ENCODE peak calls at places on chromosomes 16 and 17, in five cellular contexts. One of them, this sample, is unnamed.

GRCh38 chr17:282912-283882 is 69.4 kb downstream of the RPH3AL start:
- DNase-seq in foreskin keratinocyte: no peak
- DNase-seq in WERI-Rb-1: no peak
- DNase-seq in epithelial cell of esophagus: no peak
- DNase-seq in lung: no peak
- DNase-seq in this sample: no peak

GRCh38 chr16:48531011-48531962 is 78.7 kb downstream of the N4BP1 start:
- DNase-seq in foreskin keratinocyte: no peak
- DNase-seq in epithelial cell of esophagus: no peak
- DNase-seq in WERI-Rb-1: no peak
- DNase-seq in lung: no peak
- DNase-seq in this sample: peak; percentile 10

GRCh38 chr17:62456016-62456415 is 22.6 kb upstream of the TLK2 start:
- DNase-seq in WERI-Rb-1: no peak
- DNase-seq in foreskin keratinocyte: no peak
- DNase-seq in epithelial cell of esophagus: no peak
- DNase-seq in lung: no peak
- DNase-seq in this sample: no peak

GRCh38 chr17:53191878-53192277 is 630.8 kb upstream of the KIF2B start:
- DNase-seq in lung: no peak
- DNase-seq in epithelial cell of esophagus: no peak
- DNase-seq in WERI-Rb-1: no peak
- DNase-seq in foreskin keratinocyte: peak; percentile 2
- DNase-seq in this sample: no peak

GRCh38 chr16:1674751-1675664 is 3.1 kb upstream of the JPT2 start:
- DNase-seq in WERI-Rb-1: no peak
- DNase-seq in epithelial cell of esophagus: peak; percentile 70
- DNase-seq in foreskin keratinocyte: peak; percentile 67
- DNase-seq in lung: no peak
- DNase-seq in this sample: no peak

GRCh38 chr16:4489030-4489429 is 12.8 kb downstream of the HMOX2 start:
- DNase-seq in WERI-Rb-1: no peak
- DNase-seq in foreskin keratinocyte: peak; percentile 85
- DNase-seq in lung: no peak
- DNase-seq in epithelial cell of esophagus: peak; percentile 73
- DNase-seq in this sample: no peak

GRCh38 chr17:66747561-66748275 is 87.2 kb upstream of the CACNG5 start:
- DNase-seq in epithelial cell of esophagus: peak; percentile 62
- DNase-seq in foreskin keratinocyte: peak; percentile 50
- DNase-seq in lung: no peak
- DNase-seq in WERI-Rb-1: peak; percentile 75
- DNase-seq in this sample: no peak

GRCh38 chr16:4733747-4734062 is 366 bp downstream of the ANKS3 start:
- DNase-seq in WERI-Rb-1: peak; percentile 33
- DNase-seq in epithelial cell of esophagus: peak; percentile 6
- DNase-seq in foreskin keratinocyte: no peak
- DNase-seq in lung: no peak
- DNase-seq in this sample: no peak

GRCh38 chr16:3656491-3657468 is 2.3 kb downstream of the DNASE1 start:
- DNase-seq in lung: no peak
- DNase-seq in WERI-Rb-1: no peak
- DNase-seq in foreskin keratinocyte: no peak
- DNase-seq in epithelial cell of esophagus: no peak
- DNase-seq in this sample: no peak

GRCh38 chr16:58022601-58023371 is 2.8 kb upstream of the MMP15 start:
- DNase-seq in foreskin keratinocyte: peak; percentile 52
- DNase-seq in epithelial cell of esophagus: peak; percentile 75
- DNase-seq in lung: peak; percentile 78
- DNase-seq in WERI-Rb-1: no peak
- DNase-seq in this sample: no peak

GRCh38 chr17:77914440-77915254 is 43.9 kb upstream of the TNRC6C start:
- DNase-seq in epithelial cell of esophagus: no peak
- DNase-seq in WERI-Rb-1: no peak
- DNase-seq in lung: no peak
- DNase-seq in foreskin keratinocyte: no peak
- DNase-seq in this sample: no peak
- TF ChIP-seq CTCF in epithelial cell of esophagus: no peak
- TF ChIP-seq CTCF in WERI-Rb-1: peak; percentile 59
- TF ChIP-seq CTCF in lung: no peak
- TF ChIP-seq CTCF in foreskin keratinocyte: peak; percentile 38
- TF ChIP-seq CTCF in this sample: no peak

DNA sequence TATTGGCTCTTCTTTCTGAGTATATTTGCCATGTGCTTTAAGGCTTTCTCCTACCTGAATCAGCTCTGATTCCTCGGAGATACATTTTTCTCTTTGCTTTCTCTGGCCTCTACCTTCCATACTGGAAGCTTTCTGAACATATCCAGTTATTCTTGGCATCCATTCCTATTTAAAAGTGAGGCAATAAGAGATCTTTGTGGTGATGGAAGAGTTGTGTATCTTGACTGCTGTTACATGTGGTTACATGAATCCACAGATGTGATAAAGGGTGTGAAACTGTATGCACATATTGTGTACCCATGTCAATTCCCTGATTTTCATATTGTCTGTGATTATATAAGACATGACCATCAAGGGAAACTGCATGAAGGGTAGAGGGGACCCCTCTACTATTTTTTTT is 24.4 kb downstream of the UBE2O start:
- DNase-seq in foreskin keratinocyte: no peak
- DNase-seq in lung: no peak
- DNase-seq in WERI-Rb-1: no peak
- DNase-seq in epithelial cell of esophagus: no peak
- DNase-seq in this sample: no peak
- TF ChIP-seq CTCF in foreskin keratinocyte: no peak
- TF ChIP-seq CTCF in lung: no peak
- TF ChIP-seq CTCF in WERI-Rb-1: no peak
- TF ChIP-seq CTCF in epithelial cell of esophagus: no peak
- TF ChIP-seq CTCF in this sample: no peak

GRCh38 chr17:7328840-7329359 is at the start of gene NEURL4:
- DNase-seq in WERI-Rb-1: peak; percentile 40
- DNase-seq in epithelial cell of esophagus: peak; percentile 43
- DNase-seq in foreskin keratinocyte: peak; percentile 11
- DNase-seq in lung: no peak
- DNase-seq in this sample: no peak
- TF ChIP-seq CTCF in WERI-Rb-1: no peak
- TF ChIP-seq CTCF in epithelial cell of esophagus: no peak
- TF ChIP-seq CTCF in foreskin keratinocyte: peak; percentile 20
- TF ChIP-seq CTCF in lung: no peak
- TF ChIP-seq CTCF in this sample: no peak

GRCh38 chr16:23877107-23878070 is 41.6 kb downstream of the PRKCB start:
- DNase-seq in foreskin keratinocyte: no peak
- DNase-seq in WERI-Rb-1: no peak
- DNase-seq in epithelial cell of esophagus: no peak
- DNase-seq in lung: no peak
- DNase-seq in this sample: peak; percentile 17
- TF ChIP-seq CTCF in foreskin keratinocyte: no peak
- TF ChIP-seq CTCF in WERI-Rb-1: peak; percentile 14
- TF ChIP-seq CTCF in epithelial cell of esophagus: no peak
- TF ChIP-seq CTCF in lung: no peak
- TF ChIP-seq CTCF in this sample: peak; percentile 38

GRCh38 chr17:79993390-79994221 is 42.1 kb downstream of the TBC1D16 start:
- DNase-seq in lung: peak; percentile 80
- DNase-seq in epithelial cell of esophagus: peak; percentile 96
- DNase-seq in foreskin keratinocyte: peak; percentile 72
- DNase-seq in WERI-Rb-1: peak; percentile 64
- DNase-seq in this sample: peak; percentile 51
- TF ChIP-seq CTCF in lung: no peak
- TF ChIP-seq CTCF in epithelial cell of esophagus: no peak
- TF ChIP-seq CTCF in foreskin keratinocyte: no peak
- TF ChIP-seq CTCF in WERI-Rb-1: no peak
- TF ChIP-seq CTCF in this sample: no peak

GRCh38 chr16:83715217-83715920 is 92.4 kb upstream of the HSBP1 start:
- DNase-seq in epithelial cell of esophagus: no peak
- DNase-seq in lung: peak; percentile 60
- DNase-seq in foreskin keratinocyte: no peak
- DNase-seq in WERI-Rb-1: peak; percentile 25
- DNase-seq in this sample: no peak

GRCh38 chr16:83717308-83717707 is 90.5 kb upstream of the HSBP1 start:
- DNase-seq in lung: no peak
- DNase-seq in WERI-Rb-1: peak; percentile 8
- DNase-seq in epithelial cell of esophagus: no peak
- DNase-seq in foreskin keratinocyte: no peak
- DNase-seq in this sample: no peak

GRCh38 chr16:83717814-83718213 is 90.0 kb upstream of the HSBP1 start:
- DNase-seq in foreskin keratinocyte: no peak
- DNase-seq in lung: no peak
- DNase-seq in WERI-Rb-1: no peak
- DNase-seq in epithelial cell of esophagus: no peak
- DNase-seq in this sample: no peak

GRCh38 chr16:83714286-83714685 is 93.5 kb upstream of the HSBP1 start:
- DNase-seq in foreskin keratinocyte: peak; percentile 42
- DNase-seq in lung: no peak
- DNase-seq in epithelial cell of esophagus: no peak
- DNase-seq in WERI-Rb-1: no peak
- DNase-seq in this sample: no peak

DNA sequence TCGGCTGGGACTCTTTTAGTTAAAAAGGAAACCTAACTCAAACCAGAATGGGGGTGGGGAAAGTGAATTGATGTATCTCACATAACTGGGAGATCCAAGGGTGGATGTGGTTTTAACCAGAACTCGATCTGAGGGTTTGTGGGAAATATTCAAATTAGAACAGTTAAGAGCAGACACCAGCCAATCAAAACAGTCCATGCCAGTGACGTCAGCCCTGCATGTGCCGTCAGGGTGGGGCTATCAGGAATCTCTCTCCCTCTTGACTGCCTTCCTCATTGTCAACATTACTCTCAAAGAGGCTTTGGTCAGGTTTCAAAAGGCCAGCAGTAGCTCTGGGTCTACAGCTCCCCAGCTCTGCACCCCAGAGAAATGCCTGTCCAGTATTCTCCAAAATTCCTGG is 94.2 kb upstream of the HSBP1 start:
- DNase-seq in epithelial cell of esophagus: no peak
- DNase-seq in WERI-Rb-1: no peak
- DNase-seq in lung: peak; percentile 71
- DNase-seq in foreskin keratinocyte: no peak
- DNase-seq in this sample: no peak
- TF ChIP-seq CTCF in epithelial cell of esophagus: no peak
- TF ChIP-seq CTCF in WERI-Rb-1: no peak
- TF ChIP-seq CTCF in lung: no peak
- TF ChIP-seq CTCF in foreskin keratinocyte: no peak
- TF ChIP-seq CTCF in this sample: no peak

DNA sequence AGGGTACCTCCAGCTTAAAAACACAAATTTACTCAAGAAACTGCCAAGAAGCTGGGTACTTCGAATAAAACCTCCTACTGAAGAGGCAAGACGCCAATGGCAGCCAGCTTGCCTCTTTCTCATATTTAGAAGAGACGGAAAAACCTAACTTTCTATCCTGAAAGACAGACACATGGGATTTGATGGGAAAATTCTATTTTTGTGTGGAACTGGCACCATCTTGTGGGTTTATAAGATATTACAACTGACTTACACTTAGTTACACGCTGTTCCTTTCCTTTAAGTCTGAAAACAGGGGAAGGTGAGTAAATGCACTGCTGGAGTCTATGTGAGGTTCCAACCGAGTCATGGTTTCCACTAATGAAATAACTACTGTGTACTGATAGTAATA is 10.3 kb downstream of the ZNF18 start:
- DNase-seq in epithelial cell of esophagus: peak; percentile 63
- DNase-seq in foreskin keratinocyte: peak; percentile 48
- DNase-seq in WERI-Rb-1: no peak
- DNase-seq in lung: no peak
- DNase-seq in this sample: no peak
- TF ChIP-seq CTCF in epithelial cell of esophagus: peak; percentile 48
- TF ChIP-seq CTCF in foreskin keratinocyte: peak; percentile 77
- TF ChIP-seq CTCF in WERI-Rb-1: peak; percentile 40
- TF ChIP-seq CTCF in lung: peak; percentile 20
- TF ChIP-seq CTCF in this sample: peak; percentile 11

This sample was measured in GM10248.